ENCODE peak calls at places on chromosomes 2 and 18, in six cellular contexts. G, W, F, H, E and R are unnamed samples.

GRCh38 chr2:43605079-43605655 is 9.3 kb upstream of the THADA start:
- DNase-seq in W (peak; percentile 38), F (no peak), H (peak; percentile 16), G (no peak), E (no peak), R (no peak)

GRCh38 chr2:168552450-168552856 is 96.4 kb downstream of the CERS6 start:
- DNase-seq in H (no peak), F (no peak), E (no peak), G (no peak), W (no peak), R (no peak)

GRCh38 chr2:45102141-45102540 is 92.9 kb upstream of the SIX2 start:
- DNase-seq in H (no peak), E (no peak), W (no peak), G (no peak), F (no peak), R (no peak)

GRCh38 chr2:202718614-202719013 is 83.8 kb downstream of the FAM117B start:
- DNase-seq in F (no peak), G (no peak), W (no peak), E (no peak), H (no peak), R (no peak)

GRCh38 chr18:41767960-41768359 is 187.1 kb upstream of the PIK3C3 start:
- DNase-seq in F (no peak), G (no peak), H (no peak), W (no peak), E (no peak), R (no peak)

GRCh38 chr18:55863876-55864275 is 275.9 kb upstream of the TCF4 start:
- DNase-seq in H (no peak), G (no peak), F (no peak), W (no peak), E (no peak), R (no peak)

GRCh38 chr2:13227543-13227942 is 510.8 kb downstream of the TRIB2 start:
- DNase-seq in F (no peak), G (no peak), H (no peak), W (peak; percentile 47), E (no peak), R (no peak)

GRCh38 chr18:76524900-76525698 is 30.1 kb upstream of the ZNF516 start:
- DNase-seq in F (no peak), W (no peak), H (peak; percentile 73), E (no peak), G (no peak), R (no peak)

GRCh38 chr2:23449831-23450331 is 64.9 kb downstream of the KLHL29 start:
- DNase-seq in W (no peak), F (no peak), G (no peak), H (no peak), E (no peak), R (no peak)

GRCh38 chr2:127208313-127208712 is 11.8 kb downstream of the CYP27C1 start:
- DNase-seq in F (no peak), W (peak; percentile 74), H (peak; percentile 68), E (no peak), G (no peak), R (no peak)

GRCh38 chr2:29518010-29518409 is 402.8 kb downstream of the CLIP4 start:
- DNase-seq in F (no peak), H (no peak), W (no peak), G (no peak), E (no peak), R (no peak)

GRCh38 chr2:218317232-218317630 is 24.9 kb upstream of the TMBIM1 start:
- DNase-seq in W (no peak), H (no peak), G (no peak), F (no peak), E (no peak), R (no peak)

GRCh38 chr18:3156325-3156640 is 63.5 kb downstream of the MYOM1 start:
- DNase-seq in F (no peak), W (no peak), G (no peak), H (no peak), E (no peak), R (no peak)

GRCh38 chr2:85506768-85507181 is 32.2 kb upstream of the MAT2A start:
- DNase-seq in G (no peak), W (no peak), H (no peak), F (no peak), E (no peak), R (no peak)

GRCh38 chr2:213162515-213163118 is 11.2 kb upstream of the IKZF2 start:
- DNase-seq in G (no peak), E (no peak), F (no peak), W (no peak), H (no peak), R (no peak)

GRCh38 chr2:73827018-73827417 is 1.7 kb upstream of the STAMBP start:
- DNase-seq in F (no peak), E (no peak), G (no peak), W (no peak), H (no peak), R (no peak)

GRCh38 chr2:106562232-106562631 is 75.1 kb downstream of the CD8B2 start:
- DNase-seq in F (no peak), H (no peak), G (no peak), W (no peak), E (no peak), R (no peak)

GRCh38 chr2:46294185-46294836 is 2.9 kb upstream of the EPAS1 start:
- DNase-seq in W (peak; percentile 41), F (no peak), G (no peak), H (peak; percentile 39), E (no peak), R (no peak)

GRCh38 chr2:27566628-27567027 is 16.2 kb upstream of the ZNF512 start:
- DNase-seq in E (no peak), G (no peak), F (no peak), H (no peak), W (no peak), R (no peak)

GRCh38 chr2:191539068-191539467 is 138.9 kb upstream of the NABP1 start:
- DNase-seq in W (peak; percentile 68), E (no peak), F (no peak), G (no peak), H (peak; percentile 43), R (no peak)

GRCh38 chr2:239165206-239165831 is 235.5 kb downstream of the HDAC4 start:
- DNase-seq in E (peak; percentile 15), H (no peak), F (no peak), W (peak; percentile 7), G (peak; percentile 6), R (no peak)

GRCh38 chr2:212618636-212619035 is 80.0 kb upstream of the ERBB4 start:
- DNase-seq in G (no peak), E (no peak), W (no peak), F (no peak), H (no peak), R (no peak)

GRCh38 chr2:240464514-240465241 is 29.2 kb downstream of the GPC1 start:
- DNase-seq in G (no peak), W (no peak), F (peak; percentile 54), H (no peak), E (peak; percentile 29), R (peak; percentile 12)

GRCh38 chr2:85390941-85391669 is 19.1 kb downstream of the CAPG start:
- DNase-seq in E (peak; percentile 79), F (no peak), W (peak; percentile 70), G (peak; percentile 69), H (peak; percentile 71), R (peak; percentile 64)

GRCh38 chr2:227052879-227053278 is 111.1 kb downstream of the COL4A4 start:
- DNase-seq in W (no peak), G (no peak), F (no peak), E (no peak), H (no peak), R (no peak)

GRCh38 chr2:219406861-219407230 is 11.3 kb upstream of the DES start:
- DNase-seq in F (peak; percentile 93), E (no peak), H (no peak), W (no peak), G (no peak), R (no peak)

GRCh38 chr2:232613538-232614134 is 19.8 kb upstream of the EFHD1 start:
- DNase-seq in H (no peak), G (no peak), W (no peak), F (no peak), E (no peak), R (no peak)

GRCh38 chr2:84840306-84840705 is 40.6 kb downstream of the TRABD2A start:
- DNase-seq in E (no peak), W (no peak), G (no peak), F (no peak), H (no peak), R (no peak)

DNA sequence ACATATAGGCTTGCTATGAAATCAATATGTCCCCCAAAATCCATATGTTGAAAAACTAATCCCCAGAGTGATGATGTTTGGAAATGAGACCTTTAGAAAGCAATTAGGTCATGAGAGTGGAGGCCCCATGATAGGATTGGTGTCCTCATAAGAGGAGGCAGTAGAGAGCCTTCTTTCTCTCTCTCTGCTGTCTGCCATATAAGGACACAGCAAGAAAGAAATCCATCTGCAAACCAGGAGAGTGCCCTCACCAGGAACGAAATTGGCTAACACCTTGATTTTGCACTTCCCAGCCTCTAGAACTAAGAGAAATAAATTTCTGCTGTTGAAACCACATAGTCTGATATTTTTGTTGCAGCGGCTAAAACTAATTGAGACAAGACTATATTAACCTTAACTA is 89.5 kb downstream of the NBAS start:
- DNase-seq in G (no peak), E (no peak), W (no peak), F (no peak), H (no peak), R (no peak)
- TF ChIP-seq CTCF in G (no peak), E (no peak), W (no peak), F (no peak), H (no peak), R (no peak)

GRCh38 chr18:9787716-9788115 is 79.6 kb downstream of the RAB31 start:
- DNase-seq in W (no peak), F (no peak), G (no peak), E (no peak), H (no peak), R (no peak)
- TF ChIP-seq CTCF in W (no peak), F (no peak), G (no peak), E (no peak), H (no peak), R (no peak)

DNA sequence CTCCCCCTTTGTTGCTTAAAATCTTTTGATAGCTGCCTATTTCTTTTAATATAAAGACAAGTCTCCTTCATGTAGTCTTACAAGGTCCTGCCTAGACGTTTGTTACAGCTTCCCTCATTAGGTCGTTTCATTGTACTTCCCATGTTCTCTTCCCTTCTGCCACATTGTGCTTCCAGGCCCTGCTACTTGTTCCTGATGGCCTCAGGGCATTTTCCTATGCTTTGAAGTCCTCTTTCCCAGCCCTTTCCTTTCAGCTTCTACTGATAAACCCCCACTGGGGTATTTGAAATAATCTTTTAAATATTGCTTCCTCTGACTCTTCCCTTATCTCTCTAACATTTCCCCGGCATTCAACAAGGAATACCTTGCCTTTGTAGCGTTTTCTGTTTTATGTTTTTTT is 67.4 kb downstream of the UBE2E3 start:
- DNase-seq in W (no peak), E (no peak), F (no peak), G (no peak), H (no peak), R (no peak)
- TF ChIP-seq CTCF in W (no peak), E (no peak), F (no peak), G (no peak), H (no peak), R (no peak)

DNA sequence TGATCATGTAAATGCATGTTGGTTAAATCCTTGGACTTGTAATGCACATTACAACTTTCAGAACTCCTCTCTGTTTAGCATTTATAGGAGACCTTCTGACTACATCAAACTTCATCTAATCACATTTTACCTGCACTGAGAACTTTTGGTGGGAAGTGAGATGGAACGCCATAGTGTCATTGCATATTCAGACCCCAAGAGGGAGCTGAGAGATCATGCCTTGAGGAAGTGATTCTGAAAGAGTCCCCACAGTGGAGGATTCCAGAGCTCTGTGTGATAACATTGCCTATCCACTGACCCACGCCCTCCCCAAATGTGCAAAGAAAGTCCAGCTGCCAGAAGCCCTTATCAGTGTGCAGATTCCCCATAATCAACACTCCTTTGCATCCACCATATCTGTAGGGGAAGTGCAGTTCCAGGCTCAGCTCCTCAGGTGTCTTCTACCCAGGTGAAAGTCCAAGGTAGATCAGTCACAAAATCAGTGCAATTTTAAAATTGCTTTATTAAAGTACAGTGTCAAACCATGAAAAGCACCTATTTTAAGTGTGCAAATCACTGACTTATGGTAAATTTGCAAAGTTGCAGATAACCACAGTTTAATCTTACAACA is 212.4 kb downstream of the RPIA start:
- DNase-seq in F (no peak), W (no peak), G (no peak), E (no peak), H (no peak), R (no peak)
- TF ChIP-seq CTCF in F (peak; percentile 31), W (peak; percentile 84), G (no peak), E (peak; percentile 48), H (no peak), R (peak; percentile 37)